ENCODE peak calls at places on chromosomes 1 and 21, in six cellular contexts. R, B, P, T, I and Z are unnamed samples.

GRCh38 chr21:45513003-45513706 is 29.1 kb downstream of the SLC19A1 start:
- DNase-seq in R (no peak), B (peak; percentile 52), P (no peak), T (peak; percentile 85), I (no peak), Z (no peak)

GRCh38 chr1:247415423-247416361 is at the start of gene NLRP3:
- DNase-seq in R (peak; percentile 73), B (no peak), P (peak; percentile 49), T (no peak), I (peak; percentile 43), Z (no peak)

GRCh38 chr1:224348137-224348536 is 8.5 kb upstream of the CNIH4 start:
- DNase-seq in R (no peak), B (no peak), P (no peak), T (no peak), I (no peak), Z (no peak)

GRCh38 chr1:7019510-7019909 is 234.3 kb downstream of the CAMTA1 start:
- DNase-seq in R (no peak), B (no peak), P (no peak), T (no peak), I (no peak), Z (no peak)

GRCh38 chr1:25568834-25569598 is 25.6 kb downstream of the LDLRAP1 start:
- DNase-seq in R (peak; percentile 83), B (peak; percentile 84), P (peak; percentile 55), T (peak; percentile 52), I (no peak), Z (no peak)

GRCh38 chr1:18693256-18694098 is 62.8 kb downstream of the PAX7 start:
- DNase-seq in R (no peak), B (no peak), P (no peak), T (no peak), I (no peak), Z (no peak)

GRCh38 chr1:117123274-117123673 is 1.7 kb upstream of the TRIM45 start:
- DNase-seq in R (no peak), B (no peak), P (no peak), T (no peak), I (no peak), Z (no peak)

GRCh38 chr1:246012271-246012854 is 494.7 kb downstream of the SMYD3 start:
- DNase-seq in R (peak; percentile 16), B (no peak), P (no peak), T (no peak), I (peak; percentile 3), Z (no peak)

GRCh38 chr1:199784127-199784526 is 243.4 kb upstream of the NR5A2 start:
- DNase-seq in R (peak; percentile 42), B (no peak), P (no peak), T (no peak), I (no peak), Z (no peak)

GRCh38 chr1:8077602-8078001 is 51.5 kb upstream of the ERRFI1 start:
- DNase-seq in R (no peak), B (no peak), P (no peak), T (no peak), I (no peak), Z (no peak)

GRCh38 chr1:43834280-43835140 is 99.1 kb upstream of the ARTN start:
- DNase-seq in R (peak; percentile 81), B (no peak), P (no peak), T (no peak), I (no peak), Z (peak; percentile 81)

GRCh38 chr1:75587692-75588091 is 23.2 kb downstream of the SLC44A5 start:
- DNase-seq in R (no peak), B (no peak), P (no peak), T (no peak), I (no peak), Z (no peak)

GRCh38 chr1:192830596-192831241 is 21.9 kb downstream of the RGS2 start:
- DNase-seq in R (no peak), B (no peak), P (no peak), T (no peak), I (no peak), Z (no peak)

GRCh38 chr1:43705334-43705733 is 2.0 kb upstream of the ST3GAL3 start:
- DNase-seq in R (no peak), B (no peak), P (no peak), T (no peak), I (no peak), Z (no peak)

GRCh38 chr1:15051898-15052528 is 101.5 kb upstream of the TMEM51 start:
- DNase-seq in R (peak; percentile 6), B (no peak), P (no peak), T (no peak), I (no peak), Z (no peak)

GRCh38 chr1:45136984-45137383 is 69.4 kb downstream of the ZSWIM5 start:
- DNase-seq in R (no peak), B (no peak), P (no peak), T (no peak), I (no peak), Z (no peak)

GRCh38 chr1:27655151-27655929 is 16.7 kb downstream of the IFI6 start:
- DNase-seq in R (no peak), B (no peak), P (no peak), T (no peak), I (no peak), Z (no peak)

GRCh38 chr21:34365794-34366193 is 2.0 kb downstream of the KCNE2 start:
- DNase-seq in R (no peak), B (no peak), P (no peak), T (no peak), I (no peak), Z (no peak)

GRCh38 chr1:151340870-151341754 is 5.9 kb downstream of the RFX5 start:
- DNase-seq in R (peak; percentile 72), B (no peak), P (no peak), T (peak; percentile 62), I (peak; percentile 73), Z (no peak)

GRCh38 chr1:234601217-234602017 is 8.6 kb downstream of the IRF2BP2 start:
- DNase-seq in R (peak; percentile 25), B (no peak), P (no peak), T (no peak), I (peak; percentile 68), Z (no peak)

GRCh38 chr1:161725888-161726630 is 4.7 kb downstream of the FCRLB start:
- DNase-seq in R (peak; percentile 54), B (peak; percentile 62), P (peak; percentile 31), T (peak; percentile 33), I (peak; percentile 44), Z (no peak)

GRCh38 chr1:24409535-24409934 is 4.0 kb downstream of the STPG1 start:
- DNase-seq in R (peak; percentile 91), B (no peak), P (no peak), T (no peak), I (no peak), Z (no peak)

GRCh38 chr1:36304970-36305914 is 926 bp upstream of the SH3D21 start:
- DNase-seq in R (peak; percentile 30), B (no peak), P (no peak), T (no peak), I (no peak), Z (no peak)

GRCh38 chr1:183106746-183107145 is 79.3 kb upstream of the LAMC2 start:
- DNase-seq in R (no peak), B (no peak), P (no peak), T (no peak), I (no peak), Z (no peak)

GRCh38 chr1:41239988-41240610 is 2.0 kb downstream of the SCMH1 start:
- DNase-seq in R (peak; percentile 59), B (no peak), P (no peak), T (no peak), I (peak; percentile 34), Z (no peak)

GRCh38 chr1:193633991-193634390 is 447.6 kb upstream of the B3GALT2 start:
- DNase-seq in R (no peak), B (no peak), P (no peak), T (no peak), I (no peak), Z (no peak)

GRCh38 chr21:36059823-36060158 is 535 bp downstream of the SETD4 start:
- DNase-seq in R (no peak), B (no peak), P (peak; percentile 38), T (peak; percentile 14), I (no peak), Z (no peak)

GRCh38 chr1:192604979-192605620 is 29.5 kb downstream of the RGS1 start:
- DNase-seq in R (no peak), B (no peak), P (no peak), T (no peak), I (no peak), Z (no peak)

GRCh38 chr1:161915051-161915503 is 108.6 kb downstream of the OLFML2B start:
- DNase-seq in R (no peak), B (no peak), P (no peak), T (no peak), I (no peak), Z (no peak)

GRCh38 chr1:155001438-155001687 is 1.2 kb upstream of the ZBTB7B start:
- DNase-seq in R (no peak), B (no peak), P (no peak), T (no peak), I (no peak), Z (no peak)

DNA sequence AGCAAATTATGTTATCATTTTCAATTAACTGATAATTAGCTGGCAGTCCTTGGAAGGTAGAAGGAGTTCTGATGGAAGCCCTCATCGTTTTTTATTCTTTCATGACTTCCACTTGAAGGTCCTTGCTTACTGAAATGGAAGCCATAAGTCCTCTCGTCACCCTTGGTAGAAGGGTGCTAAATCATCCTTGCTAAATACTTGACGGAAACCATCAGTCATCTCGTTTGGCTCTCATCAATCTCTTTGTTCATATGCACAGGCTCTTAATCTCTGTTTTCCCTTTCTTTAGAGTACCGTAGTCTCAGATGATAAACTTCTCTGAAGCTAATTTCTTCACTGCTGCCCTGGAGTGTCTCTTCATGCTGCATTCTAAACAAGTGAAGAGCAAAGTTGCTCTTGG is 34.5 kb downstream of the UCK2 start:
- DNase-seq in R (no peak), B (no peak), P (no peak), T (no peak), I (no peak), Z (no peak)
- H3K27ac ChIP-seq in R (no peak overlapping the region), B (no peak overlapping the region), P (no peak overlapping the region), T (no peak overlapping the region), I (no peak overlapping the region), Z (no peak overlapping the region)

GRCh38 chr21:44494418-44494817 is 39.1 kb downstream of the LRRC3 start:
- DNase-seq in R (no peak), B (no peak), P (no peak), T (no peak), I (no peak), Z (no peak)
- H3K9me3 ChIP-seq in R (peaks cover 28% of the 10 kb centered on the region), B (peaks cover 12% of the 10 kb centered on the region), P (no peaks in the 10 kb centered on the region), T (no peaks in the 10 kb centered on the region), I (peaks cover 13% of the 10 kb centered on the region), Z (peaks cover 20% of the 10 kb centered on the region)

DNA sequence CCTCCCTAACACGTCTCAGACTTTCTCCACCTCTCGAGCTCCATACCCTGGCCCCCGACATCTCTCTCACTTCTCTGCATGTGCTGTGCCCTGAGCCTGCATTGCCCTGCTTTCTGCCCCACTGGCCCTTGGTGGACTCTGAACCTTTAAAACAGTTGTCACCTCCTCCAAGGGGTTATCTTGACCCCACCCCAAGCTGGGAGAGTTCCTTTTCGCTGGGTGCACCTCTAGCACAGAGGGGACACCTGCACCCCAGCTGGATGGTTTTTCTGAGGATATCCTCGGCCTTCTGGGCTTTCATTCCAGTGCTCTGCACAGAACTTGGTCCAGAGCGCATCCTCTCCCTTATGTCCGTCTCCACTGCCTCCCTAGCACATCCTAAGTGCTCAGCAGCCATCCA is 4.2 kb upstream of the CDCP2 start:
- DNase-seq in R (no peak), B (no peak), P (no peak), T (no peak), I (no peak), Z (no peak)
- H3K4me3 ChIP-seq in R (no peak overlapping the region), B (no peak overlapping the region), P (no peak overlapping the region), T (no peak overlapping the region), I (no peak overlapping the region), Z (no peak overlapping the region)

GRCh38 chr21:29182674-29183073 is 52.2 kb downstream of the MAP3K7CL start:
- DNase-seq in R (no peak), B (no peak), P (no peak), T (no peak), I (no peak), Z (no peak)
- H3K27ac ChIP-seq in R (peak overlapping the region; percentile 95), B (peak overlapping the region; percentile 100), P (peak overlapping the region; percentile 71), T (peak overlapping the region; percentile 89), I (no peak overlapping the region), Z (peak overlapping the region; percentile 79)